ENCODE peak calls at places on chromosomes 7 and 10, in ten cellular contexts. One of them, this sample, is unnamed.

GRCh38 chr7:44288811-44289340 is 36.5 kb downstream of the CAMK2B start:
- DNase-seq in glutamatergic neuron: peak
- DNase-seq in ACHN: no peak
- DNase-seq in GOT3: no peak
- DNase-seq in fibroblast of pulmonary artery: no peak
- DNase-seq in iris pigment epithelial cell: no peak
- DNase-seq in nephron progenitor cell: peak
- DNase-seq in activated T-cell treated with anti-CD3 and anti-CD28 coated beads, Interleukin-2, amount 50 U/mL, for 4 hours: peak
- DNase-seq in psoas muscle: no peak
- DNase-seq in right cardiac atrium: peak
- DNase-seq in this sample: no peak

GRCh38 chr7:133703547-133703946 is 423.6 kb upstream of the LRGUK start:
- DNase-seq in GOT3: no peak
- DNase-seq in iris pigment epithelial cell: peak
- DNase-seq in ACHN: peak
- DNase-seq in psoas muscle: no peak
- DNase-seq in fibroblast of pulmonary artery: peak
- DNase-seq in glutamatergic neuron: no peak
- DNase-seq in right cardiac atrium: peak
- DNase-seq in activated T-cell treated with anti-CD3 and anti-CD28 coated beads, Interleukin-2, amount 50 U/mL, for 4 hours: no peak
- DNase-seq in nephron progenitor cell: no peak
- DNase-seq in this sample: no peak

GRCh38 chr10:133379152-133379800 is at the start of gene PAOX:
- DNase-seq in activated T-cell treated with anti-CD3 and anti-CD28 coated beads, Interleukin-2, amount 50 U/mL, for 4 hours: peak
- DNase-seq in ACHN: peak
- DNase-seq in right cardiac atrium: peak
- DNase-seq in iris pigment epithelial cell: peak
- DNase-seq in nephron progenitor cell: peak
- DNase-seq in fibroblast of pulmonary artery: peak
- DNase-seq in glutamatergic neuron: peak
- DNase-seq in GOT3: no peak
- DNase-seq in psoas muscle: peak
- DNase-seq in this sample: peak

GRCh38 chr7:130009848-130010688 is 41.1 kb downstream of the ZC3HC1 start:
- DNase-seq in GOT3: peak
- DNase-seq in glutamatergic neuron: no peak
- DNase-seq in iris pigment epithelial cell: peak
- DNase-seq in fibroblast of pulmonary artery: peak
- DNase-seq in ACHN: peak
- DNase-seq in activated T-cell treated with anti-CD3 and anti-CD28 coated beads, Interleukin-2, amount 50 U/mL, for 4 hours: no peak
- DNase-seq in right cardiac atrium: no peak
- DNase-seq in nephron progenitor cell: no peak
- DNase-seq in psoas muscle: peak
- DNase-seq in this sample: peak

GRCh38 chr7:108193593-108194498 is 63.7 kb upstream of the LAMB4 start:
- DNase-seq in psoas muscle: no peak
- DNase-seq in nephron progenitor cell: no peak
- DNase-seq in fibroblast of pulmonary artery: no peak
- DNase-seq in glutamatergic neuron: no peak
- DNase-seq in right cardiac atrium: no peak
- DNase-seq in iris pigment epithelial cell: peak
- DNase-seq in ACHN: no peak
- DNase-seq in GOT3: no peak
- DNase-seq in activated T-cell treated with anti-CD3 and anti-CD28 coated beads, Interleukin-2, amount 50 U/mL, for 4 hours: no peak
- DNase-seq in this sample: no peak

GRCh38 chr7:44581907-44582603 is at the start of gene TMED4:
- DNase-seq in activated T-cell treated with anti-CD3 and anti-CD28 coated beads, Interleukin-2, amount 50 U/mL, for 4 hours: peak
- DNase-seq in ACHN: peak
- DNase-seq in glutamatergic neuron: peak
- DNase-seq in fibroblast of pulmonary artery: peak
- DNase-seq in nephron progenitor cell: peak
- DNase-seq in psoas muscle: peak
- DNase-seq in right cardiac atrium: peak
- DNase-seq in iris pigment epithelial cell: peak
- DNase-seq in GOT3: peak
- DNase-seq in this sample: peak

GRCh38 chr10:89644691-89644966 is 413 bp downstream of the PANK1 start:
- DNase-seq in GOT3: no peak
- DNase-seq in activated T-cell treated with anti-CD3 and anti-CD28 coated beads, Interleukin-2, amount 50 U/mL, for 4 hours: no peak
- DNase-seq in right cardiac atrium: no peak
- DNase-seq in glutamatergic neuron: peak
- DNase-seq in nephron progenitor cell: no peak
- DNase-seq in iris pigment epithelial cell: no peak
- DNase-seq in psoas muscle: no peak
- DNase-seq in fibroblast of pulmonary artery: no peak
- DNase-seq in ACHN: peak
- DNase-seq in this sample: no peak

GRCh38 chr7:39609462-39610149 is 13.8 kb upstream of the RALA start:
- DNase-seq in fibroblast of pulmonary artery: no peak
- DNase-seq in iris pigment epithelial cell: no peak
- DNase-seq in ACHN: no peak
- DNase-seq in right cardiac atrium: peak
- DNase-seq in psoas muscle: peak
- DNase-seq in GOT3: no peak
- DNase-seq in nephron progenitor cell: peak
- DNase-seq in activated T-cell treated with anti-CD3 and anti-CD28 coated beads, Interleukin-2, amount 50 U/mL, for 4 hours: no peak
- DNase-seq in glutamatergic neuron: peak
- DNase-seq in this sample: no peak

GRCh38 chr7:34850681-34851080 is 186.6 kb downstream of the DPY19L1 start:
- DNase-seq in iris pigment epithelial cell: no peak
- DNase-seq in glutamatergic neuron: no peak
- DNase-seq in activated T-cell treated with anti-CD3 and anti-CD28 coated beads, Interleukin-2, amount 50 U/mL, for 4 hours: no peak
- DNase-seq in ACHN: no peak
- DNase-seq in GOT3: no peak
- DNase-seq in fibroblast of pulmonary artery: no peak
- DNase-seq in right cardiac atrium: no peak
- DNase-seq in psoas muscle: no peak
- DNase-seq in nephron progenitor cell: no peak
- DNase-seq in this sample: no peak

GRCh38 chr7:77799078-77799964 is 748 bp downstream of the PHTF2 start:
- DNase-seq in glutamatergic neuron: peak
- DNase-seq in GOT3: no peak
- DNase-seq in iris pigment epithelial cell: peak
- DNase-seq in activated T-cell treated with anti-CD3 and anti-CD28 coated beads, Interleukin-2, amount 50 U/mL, for 4 hours: peak
- DNase-seq in psoas muscle: peak
- DNase-seq in ACHN: peak
- DNase-seq in right cardiac atrium: peak
- DNase-seq in fibroblast of pulmonary artery: peak
- DNase-seq in nephron progenitor cell: peak
- DNase-seq in this sample: peak

GRCh38 chr7:64887756-64888508 is 15.1 kb upstream of the ZNF273 start:
- DNase-seq in activated T-cell treated with anti-CD3 and anti-CD28 coated beads, Interleukin-2, amount 50 U/mL, for 4 hours: no peak
- DNase-seq in psoas muscle: no peak
- DNase-seq in fibroblast of pulmonary artery: no peak
- DNase-seq in glutamatergic neuron: peak
- DNase-seq in ACHN: no peak
- DNase-seq in nephron progenitor cell: peak
- DNase-seq in iris pigment epithelial cell: no peak
- DNase-seq in right cardiac atrium: peak
- DNase-seq in GOT3: no peak
- DNase-seq in this sample: no peak